ENCODE peak calls at places on chromosomes 12 and 14, in ten cellular contexts. One of them, this sample, is unnamed.
A peak's percentile ranks its signal among the peaks of the same experiment; 100 is the strongest.

GRCh38 chr12:51752490-51752889 is 96.0 kb downstream of the FIGNL2 start:
- DNase-seq in sigmoid colon: peak; percentile 85
- DNase-seq in heart left ventricle: peak; percentile 79
- DNase-seq in esophagus squamous epithelium: no peak
- DNase-seq in vagina: no peak
- DNase-seq in endothelial cell of umbilical vein: peak; percentile 93
- DNase-seq in breast epithelium: peak; percentile 85
- DNase-seq in spleen: no peak
- DNase-seq in IMR-90: peak; percentile 94
- DNase-seq in uterus: peak; percentile 27
- DNase-seq in this sample: peak; percentile 29

GRCh38 chr14:100297320-100298300 is 8.6 kb downstream of the SLC25A29 start:
- DNase-seq in sigmoid colon: peak; percentile 96
- DNase-seq in heart left ventricle: peak; percentile 82
- DNase-seq in esophagus squamous epithelium: no peak
- DNase-seq in vagina: no peak
- DNase-seq in endothelial cell of umbilical vein: peak; percentile 28
- DNase-seq in breast epithelium: peak; percentile 74
- DNase-seq in spleen: peak; percentile 90
- DNase-seq in IMR-90: peak; percentile 88
- DNase-seq in uterus: peak; percentile 73
- DNase-seq in this sample: peak; percentile 78

GRCh38 chr12:70785896-70786295 is 134.6 kb downstream of the PTPRR start:
- DNase-seq in sigmoid colon: no peak
- DNase-seq in heart left ventricle: no peak
- DNase-seq in esophagus squamous epithelium: no peak
- DNase-seq in vagina: no peak
- DNase-seq in endothelial cell of umbilical vein: no peak
- DNase-seq in breast epithelium: no peak
- DNase-seq in spleen: no peak
- DNase-seq in IMR-90: no peak
- DNase-seq in uterus: no peak
- DNase-seq in this sample: no peak

GRCh38 chr14:71290960-71291466 is 383.8 kb downstream of the PCNX1 start:
- DNase-seq in sigmoid colon: no peak
- DNase-seq in heart left ventricle: no peak
- DNase-seq in esophagus squamous epithelium: no peak
- DNase-seq in vagina: no peak
- DNase-seq in endothelial cell of umbilical vein: peak; percentile 85
- DNase-seq in breast epithelium: no peak
- DNase-seq in spleen: no peak
- DNase-seq in IMR-90: peak; percentile 93
- DNase-seq in uterus: no peak
- DNase-seq in this sample: no peak

GRCh38 chr14:91399868-91400640 is 17.6 kb downstream of the CCDC88C start:
- DNase-seq in sigmoid colon: no peak
- DNase-seq in heart left ventricle: no peak
- DNase-seq in esophagus squamous epithelium: no peak
- DNase-seq in vagina: no peak
- DNase-seq in endothelial cell of umbilical vein: no peak
- DNase-seq in breast epithelium: no peak
- DNase-seq in spleen: peak; percentile 87
- DNase-seq in IMR-90: no peak
- DNase-seq in uterus: no peak
- DNase-seq in this sample: no peak

GRCh38 chr12:108630481-108631207 is 3.0 kb downstream of the SELPLG start:
- DNase-seq in sigmoid colon: no peak
- DNase-seq in heart left ventricle: no peak
- DNase-seq in esophagus squamous epithelium: no peak
- DNase-seq in vagina: no peak
- DNase-seq in endothelial cell of umbilical vein: no peak
- DNase-seq in breast epithelium: no peak
- DNase-seq in spleen: peak; percentile 79
- DNase-seq in IMR-90: peak; percentile 77
- DNase-seq in uterus: no peak
- DNase-seq in this sample: peak; percentile 40

GRCh38 chr14:99244960-99245340 is 27.0 kb downstream of the BCL11B start:
- DNase-seq in sigmoid colon: no peak
- DNase-seq in heart left ventricle: no peak
- DNase-seq in esophagus squamous epithelium: no peak
- DNase-seq in vagina: no peak
- DNase-seq in endothelial cell of umbilical vein: no peak
- DNase-seq in breast epithelium: no peak
- DNase-seq in spleen: no peak
- DNase-seq in IMR-90: no peak
- DNase-seq in uterus: no peak
- DNase-seq in this sample: no peak

GRCh38 chr14:101405171-101405883 is 156.0 kb upstream of the DIO3 start:
- DNase-seq in sigmoid colon: no peak
- DNase-seq in heart left ventricle: no peak
- DNase-seq in esophagus squamous epithelium: no peak
- DNase-seq in vagina: no peak
- DNase-seq in endothelial cell of umbilical vein: no peak
- DNase-seq in breast epithelium: no peak
- DNase-seq in spleen: no peak
- DNase-seq in IMR-90: peak; percentile 69
- DNase-seq in uterus: peak; percentile 66
- DNase-seq in this sample: peak; percentile 74

GRCh38 chr12:102503056-102503681 is 22.8 kb upstream of the IGF1 start:
- DNase-seq in sigmoid colon: no peak
- DNase-seq in heart left ventricle: no peak
- DNase-seq in esophagus squamous epithelium: no peak
- DNase-seq in vagina: no peak
- DNase-seq in endothelial cell of umbilical vein: no peak
- DNase-seq in breast epithelium: no peak
- DNase-seq in spleen: no peak
- DNase-seq in IMR-90: no peak
- DNase-seq in uterus: no peak
- DNase-seq in this sample: no peak

GRCh38 chr12:51028126-51028810 is 2.1 kb upstream of the SLC11A2 start:
- DNase-seq in sigmoid colon: no peak
- DNase-seq in heart left ventricle: no peak
- DNase-seq in esophagus squamous epithelium: no peak
- DNase-seq in vagina: no peak
- DNase-seq in endothelial cell of umbilical vein: peak; percentile 27
- DNase-seq in breast epithelium: peak; percentile 64
- DNase-seq in spleen: no peak
- DNase-seq in IMR-90: peak; percentile 33
- DNase-seq in uterus: no peak
- DNase-seq in this sample: peak; percentile 47

GRCh38 chr14:70333289-70333688 is 26.2 kb downstream of the COX16 start:
- DNase-seq in sigmoid colon: no peak
- DNase-seq in heart left ventricle: no peak
- DNase-seq in esophagus squamous epithelium: no peak
- DNase-seq in vagina: no peak
- DNase-seq in endothelial cell of umbilical vein: no peak
- DNase-seq in breast epithelium: no peak
- DNase-seq in spleen: no peak
- DNase-seq in IMR-90: no peak
- DNase-seq in uterus: no peak
- DNase-seq in this sample: no peak

GRCh38 chr14:63404906-63405305 is 86.2 kb upstream of the GPHB5 start:
- DNase-seq in sigmoid colon: no peak
- DNase-seq in heart left ventricle: no peak
- DNase-seq in esophagus squamous epithelium: no peak
- DNase-seq in vagina: no peak
- DNase-seq in endothelial cell of umbilical vein: no peak
- DNase-seq in breast epithelium: no peak
- DNase-seq in spleen: no peak
- DNase-seq in IMR-90: no peak
- DNase-seq in uterus: no peak
- DNase-seq in this sample: no peak

GRCh38 chr12:128008341-128008740 is 258.6 kb upstream of the TMEM132C start:
- DNase-seq in sigmoid colon: no peak
- DNase-seq in heart left ventricle: no peak
- DNase-seq in esophagus squamous epithelium: no peak
- DNase-seq in vagina: no peak
- DNase-seq in endothelial cell of umbilical vein: no peak
- DNase-seq in breast epithelium: no peak
- DNase-seq in spleen: no peak
- DNase-seq in IMR-90: no peak
- DNase-seq in uterus: no peak
- DNase-seq in this sample: no peak

GRCh38 chr12:54207539-54208267 is 18.9 kb upstream of the SMUG1 start:
- DNase-seq in sigmoid colon: peak; percentile 81
- DNase-seq in heart left ventricle: peak; percentile 69
- DNase-seq in esophagus squamous epithelium: no peak
- DNase-seq in vagina: no peak
- DNase-seq in endothelial cell of umbilical vein: peak; percentile 49
- DNase-seq in breast epithelium: peak; percentile 60
- DNase-seq in spleen: peak; percentile 91
- DNase-seq in IMR-90: peak; percentile 37
- DNase-seq in uterus: peak; percentile 61
- DNase-seq in this sample: peak; percentile 69

GRCh38 chr14:100900837-100901390 is 2.6 kb downstream of the RTL1 start:
- DNase-seq in sigmoid colon: peak; percentile 66
- DNase-seq in heart left ventricle: no peak
- DNase-seq in esophagus squamous epithelium: no peak
- DNase-seq in vagina: no peak
- DNase-seq in endothelial cell of umbilical vein: peak; percentile 8
- DNase-seq in breast epithelium: no peak
- DNase-seq in spleen: peak; percentile 80
- DNase-seq in IMR-90: no peak
- DNase-seq in uterus: no peak
- DNase-seq in this sample: no peak

GRCh38 chr12:94305293-94305957 is 154.2 kb downstream of the CEP83 start:
- DNase-seq in sigmoid colon: no peak
- DNase-seq in heart left ventricle: no peak
- DNase-seq in esophagus squamous epithelium: no peak
- DNase-seq in vagina: no peak
- DNase-seq in endothelial cell of umbilical vein: no peak
- DNase-seq in breast epithelium: no peak
- DNase-seq in spleen: no peak
- DNase-seq in IMR-90: peak; percentile 82
- DNase-seq in uterus: no peak
- DNase-seq in this sample: no peak

GRCh38 chr14:56244138-56244789 is 126.1 kb downstream of the PELI2 start:
- DNase-seq in sigmoid colon: no peak
- DNase-seq in heart left ventricle: no peak
- DNase-seq in esophagus squamous epithelium: no peak
- DNase-seq in vagina: no peak
- DNase-seq in endothelial cell of umbilical vein: no peak
- DNase-seq in breast epithelium: no peak
- DNase-seq in spleen: no peak
- DNase-seq in IMR-90: peak; percentile 94
- DNase-seq in uterus: no peak
- DNase-seq in this sample: no peak

GRCh38 chr14:91115986-91116385 is 2.1 kb downstream of the DGLUCY start:
- DNase-seq in sigmoid colon: no peak
- DNase-seq in heart left ventricle: no peak
- DNase-seq in esophagus squamous epithelium: no peak
- DNase-seq in vagina: no peak
- DNase-seq in endothelial cell of umbilical vein: peak; percentile 18
- DNase-seq in breast epithelium: no peak
- DNase-seq in spleen: no peak
- DNase-seq in IMR-90: peak; percentile 30
- DNase-seq in uterus: peak; percentile 26
- DNase-seq in this sample: no peak

GRCh38 chr14:61470261-61470953 is 149.0 kb downstream of the PRKCH start:
- DNase-seq in sigmoid colon: no peak
- DNase-seq in heart left ventricle: peak; percentile 63
- DNase-seq in esophagus squamous epithelium: no peak
- DNase-seq in vagina: peak; percentile 87
- DNase-seq in endothelial cell of umbilical vein: peak; percentile 82
- DNase-seq in breast epithelium: no peak
- DNase-seq in spleen: no peak
- DNase-seq in IMR-90: peak; percentile 98
- DNase-seq in uterus: no peak
- DNase-seq in this sample: no peak

GRCh38 chr14:39203659-39204606 is 28.9 kb downstream of the PNN start:
- DNase-seq in sigmoid colon: no peak
- DNase-seq in heart left ventricle: no peak
- DNase-seq in esophagus squamous epithelium: no peak
- DNase-seq in vagina: no peak
- DNase-seq in endothelial cell of umbilical vein: no peak
- DNase-seq in breast epithelium: no peak
- DNase-seq in spleen: no peak
- DNase-seq in IMR-90: no peak
- DNase-seq in uterus: no peak
- DNase-seq in this sample: no peak

GRCh38 chr14:29853272-29853671 is 74.4 kb downstream of the PRKD1 start:
- DNase-seq in sigmoid colon: no peak
- DNase-seq in heart left ventricle: no peak
- DNase-seq in esophagus squamous epithelium: no peak
- DNase-seq in vagina: no peak
- DNase-seq in endothelial cell of umbilical vein: no peak
- DNase-seq in breast epithelium: no peak
- DNase-seq in spleen: no peak
- DNase-seq in IMR-90: peak; percentile 19
- DNase-seq in uterus: no peak
- DNase-seq in this sample: no peak

GRCh38 chr14:49691031-49691430 is 1.9 kb upstream of the KLHDC1 start:
- DNase-seq in sigmoid colon: no peak
- DNase-seq in heart left ventricle: no peak
- DNase-seq in esophagus squamous epithelium: no peak
- DNase-seq in vagina: no peak
- DNase-seq in endothelial cell of umbilical vein: no peak
- DNase-seq in breast epithelium: no peak
- DNase-seq in spleen: no peak
- DNase-seq in IMR-90: no peak
- DNase-seq in uterus: no peak
- DNase-seq in this sample: no peak
- H3K4me3 ChIP-seq in sigmoid colon: no peak overlapping the region
- H3K4me3 ChIP-seq in heart left ventricle: no peak overlapping the region
- H3K4me3 ChIP-seq in esophagus squamous epithelium: no peak overlapping the region
- H3K4me3 ChIP-seq in vagina: no peak overlapping the region
- H3K4me3 ChIP-seq in endothelial cell of umbilical vein: no peak overlapping the region
- H3K4me3 ChIP-seq in breast epithelium: no peak overlapping the region
- H3K4me3 ChIP-seq in spleen: no peak overlapping the region
- H3K4me3 ChIP-seq in IMR-90: no peak overlapping the region
- H3K4me3 ChIP-seq in uterus: no peak overlapping the region
- H3K4me3 ChIP-seq in this sample: no peak overlapping the region

GRCh38 chr12:57006809-57007475 is 596 bp upstream of the ZBTB39 start:
- DNase-seq in sigmoid colon: no peak
- DNase-seq in heart left ventricle: no peak
- DNase-seq in esophagus squamous epithelium: no peak
- DNase-seq in vagina: no peak
- DNase-seq in endothelial cell of umbilical vein: no peak
- DNase-seq in breast epithelium: no peak
- DNase-seq in spleen: no peak
- DNase-seq in IMR-90: no peak
- DNase-seq in uterus: no peak
- DNase-seq in this sample: no peak
- TF ChIP-seq CTCF in sigmoid colon: no peak
- TF ChIP-seq CTCF in heart left ventricle: no peak
- TF ChIP-seq CTCF in esophagus squamous epithelium: no peak
- TF ChIP-seq CTCF in vagina: no peak
- TF ChIP-seq CTCF in endothelial cell of umbilical vein: no peak
- TF ChIP-seq CTCF in breast epithelium: no peak
- TF ChIP-seq CTCF in spleen: no peak
- TF ChIP-seq CTCF in IMR-90: no peak
- TF ChIP-seq CTCF in uterus: no peak
- TF ChIP-seq CTCF in this sample: no peak

GRCh38 chr12:27801630-27802029 is 21.6 kb upstream of the MANSC4 start:
- DNase-seq in sigmoid colon: no peak
- DNase-seq in heart left ventricle: no peak
- DNase-seq in esophagus squamous epithelium: no peak
- DNase-seq in vagina: no peak
- DNase-seq in endothelial cell of umbilical vein: no peak
- DNase-seq in breast epithelium: no peak
- DNase-seq in spleen: no peak
- DNase-seq in IMR-90: no peak
- DNase-seq in uterus: no peak
- DNase-seq in this sample: no peak
- TF ChIP-seq POLR2A in sigmoid colon: no peak
- TF ChIP-seq POLR2A in heart left ventricle: no peak
- TF ChIP-seq POLR2A in esophagus squamous epithelium: no peak
- TF ChIP-seq POLR2A in vagina: no peak
- TF ChIP-seq POLR2A in endothelial cell of umbilical vein: no peak
- TF ChIP-seq POLR2A in breast epithelium: no peak
- TF ChIP-seq POLR2A in spleen: no peak
- TF ChIP-seq POLR2A in IMR-90: no peak
- TF ChIP-seq POLR2A in uterus: no peak
- TF ChIP-seq POLR2A in this sample: no peak

GRCh38 chr12:31923063-31923412 is 36.2 kb upstream of the RESF1 start:
- DNase-seq in sigmoid colon: no peak
- DNase-seq in heart left ventricle: no peak
- DNase-seq in esophagus squamous epithelium: no peak
- DNase-seq in vagina: no peak
- DNase-seq in endothelial cell of umbilical vein: no peak
- DNase-seq in breast epithelium: no peak
- DNase-seq in spleen: no peak
- DNase-seq in IMR-90: no peak
- DNase-seq in uterus: no peak
- DNase-seq in this sample: no peak
- H3K4me3 ChIP-seq in sigmoid colon: no peak overlapping the region
- H3K4me3 ChIP-seq in heart left ventricle: no peak overlapping the region
- H3K4me3 ChIP-seq in esophagus squamous epithelium: no peak overlapping the region
- H3K4me3 ChIP-seq in vagina: no peak overlapping the region
- H3K4me3 ChIP-seq in endothelial cell of umbilical vein: no peak overlapping the region
- H3K4me3 ChIP-seq in breast epithelium: no peak overlapping the region
- H3K4me3 ChIP-seq in spleen: no peak overlapping the region
- H3K4me3 ChIP-seq in IMR-90: no peak overlapping the region
- H3K4me3 ChIP-seq in uterus: no peak overlapping the region
- H3K4me3 ChIP-seq in this sample: no peak overlapping the region